ENCODE peak calls at places on chromosome 17, in five cellular contexts. One of them, this sample, is unnamed.
A peak's percentile ranks its signal among the peaks of the same experiment; 100 is the strongest.

GRCh38 chr17:46977348-46977747 is 1.7 kb downstream of the RPRML start:
- DNase-seq in IMR-90: peak; percentile 18
- DNase-seq in A549: peak; percentile 73
- DNase-seq in H1: peak; percentile 82
- DNase-seq in HCT116: no peak
- DNase-seq in this sample: no peak

GRCh38 chr17:34797724-34798123 is 163.5 kb downstream of the CCT6B start:
- DNase-seq in IMR-90: peak; percentile 18
- DNase-seq in A549: peak; percentile 31
- DNase-seq in H1: peak; percentile 87
- DNase-seq in HCT116: no peak
- DNase-seq in this sample: no peak

GRCh38 chr17:78121801-78122220 is 6.7 kb downstream of the TMC6 start:
- DNase-seq in IMR-90: no peak
- DNase-seq in A549: no peak
- DNase-seq in H1: no peak
- DNase-seq in HCT116: no peak
- DNase-seq in this sample: no peak

GRCh38 chr17:4891405-4892062 is 7.8 kb upstream of the C17orf107 start:
- DNase-seq in IMR-90: no peak
- DNase-seq in A549: no peak
- DNase-seq in H1: no peak
- DNase-seq in HCT116: no peak
- DNase-seq in this sample: no peak

GRCh38 chr17:42249681-42250446 is 26.3 kb downstream of the STAT5B start:
- DNase-seq in IMR-90: no peak
- DNase-seq in A549: no peak
- DNase-seq in H1: no peak
- DNase-seq in HCT116: no peak
- DNase-seq in this sample: peak; percentile 17

GRCh38 chr17:56076980-56077379 is 76.3 kb upstream of the ANKFN1 start:
- DNase-seq in IMR-90: no peak
- DNase-seq in A549: no peak
- DNase-seq in H1: no peak
- DNase-seq in HCT116: no peak
- DNase-seq in this sample: no peak

GRCh38 chr17:9355841-9356240 is 219.8 kb downstream of the STX8 start:
- DNase-seq in IMR-90: no peak
- DNase-seq in A549: no peak
- DNase-seq in H1: no peak
- DNase-seq in HCT116: no peak
- DNase-seq in this sample: no peak

GRCh38 chr17:9432121-9432866 is 143.3 kb downstream of the STX8 start:
- DNase-seq in IMR-90: peak; percentile 30
- DNase-seq in A549: no peak
- DNase-seq in H1: no peak
- DNase-seq in HCT116: no peak
- DNase-seq in this sample: peak; percentile 67

GRCh38 chr17:68184816-68185436 is 62.9 kb upstream of the AMZ2 start:
- DNase-seq in IMR-90: no peak
- DNase-seq in A549: no peak
- DNase-seq in H1: no peak
- DNase-seq in HCT116: no peak
- DNase-seq in this sample: no peak

GRCh38 chr17:78159575-78160158 is 8.7 kb upstream of the SYNGR2 start:
- DNase-seq in IMR-90: peak; percentile 89
- DNase-seq in A549: no peak
- DNase-seq in H1: no peak
- DNase-seq in HCT116: no peak
- DNase-seq in this sample: peak; percentile 77

GRCh38 chr17:65181237-65182061 is 44.3 kb downstream of the RGS9 start:
- DNase-seq in IMR-90: no peak
- DNase-seq in A549: no peak
- DNase-seq in H1: no peak
- DNase-seq in HCT116: no peak
- DNase-seq in this sample: peak; percentile 90

GRCh38 chr17:13287226-13287625 is 269.4 kb upstream of the ELAC2 start:
- DNase-seq in IMR-90: no peak
- DNase-seq in A549: no peak
- DNase-seq in H1: no peak
- DNase-seq in HCT116: no peak
- DNase-seq in this sample: no peak

GRCh38 chr17:22703204-22703603 is 1010.9 kb downstream of the KCNJ18 start:
- DNase-seq in IMR-90: no peak
- DNase-seq in A549: no peak
- DNase-seq in H1: no peak
- DNase-seq in HCT116: no peak
- DNase-seq in this sample: no peak

GRCh38 chr17:10268005-10268404 is 69.6 kb upstream of the GAS7 start:
- DNase-seq in IMR-90: no peak
- DNase-seq in A549: no peak
- DNase-seq in H1: no peak
- DNase-seq in HCT116: no peak
- DNase-seq in this sample: no peak

GRCh38 chr17:54968954-54969400 is 412 bp downstream of the STXBP4 start:
- DNase-seq in IMR-90: peak; percentile 50
- DNase-seq in A549: no peak
- DNase-seq in H1: no peak
- DNase-seq in HCT116: no peak
- DNase-seq in this sample: no peak

GRCh38 chr17:82962163-82962720 is 117.2 kb upstream of the METRNL start:
- DNase-seq in IMR-90: peak; percentile 60
- DNase-seq in A549: no peak
- DNase-seq in H1: no peak
- DNase-seq in HCT116: no peak
- DNase-seq in this sample: no peak

GRCh38 chr17:76667786-76668453 is 24.4 kb upstream of the ST6GALNAC1 start:
- DNase-seq in IMR-90: no peak
- DNase-seq in A549: no peak
- DNase-seq in H1: no peak
- DNase-seq in HCT116: no peak
- DNase-seq in this sample: no peak

GRCh38 chr17:4150106-4150505 is 7.1 kb downstream of the CYB5D2 start:
- DNase-seq in IMR-90: no peak
- DNase-seq in A549: no peak
- DNase-seq in H1: no peak
- DNase-seq in HCT116: no peak
- DNase-seq in this sample: no peak

GRCh38 chr17:19578545-19578944 is 44.9 kb downstream of the SLC47A1 start:
- DNase-seq in IMR-90: no peak
- DNase-seq in A549: no peak
- DNase-seq in H1: no peak
- DNase-seq in HCT116: no peak
- DNase-seq in this sample: no peak

GRCh38 chr17:61325382-61326073 is 74.1 kb upstream of the TBX2 start:
- DNase-seq in IMR-90: peak; percentile 81
- DNase-seq in A549: no peak
- DNase-seq in H1: no peak
- DNase-seq in HCT116: no peak
- DNase-seq in this sample: no peak

GRCh38 chr17:42675984-42676423 is 790 bp downstream of the PLEKHH3 start:
- DNase-seq in IMR-90: peak; percentile 45
- DNase-seq in A549: peak; percentile 58
- DNase-seq in H1: no peak
- DNase-seq in HCT116: no peak
- DNase-seq in this sample: no peak

GRCh38 chr17:4573682-4574081 is 10.6 kb upstream of the SMTNL2 start:
- DNase-seq in IMR-90: no peak
- DNase-seq in A549: peak; percentile 67
- DNase-seq in H1: no peak
- DNase-seq in HCT116: no peak
- DNase-seq in this sample: no peak

GRCh38 chr17:489758-490329 is 137.2 kb upstream of the RPH3AL start:
- DNase-seq in IMR-90: peak; percentile 44
- DNase-seq in A549: peak; percentile 58
- DNase-seq in H1: peak; percentile 72
- DNase-seq in HCT116: no peak
- DNase-seq in this sample: no peak
- TF ChIP-seq CEBPB in IMR-90: no peak
- TF ChIP-seq CEBPB in A549: no peak
- TF ChIP-seq CEBPB in H1: no peak
- TF ChIP-seq CEBPB in HCT116: no peak
- TF ChIP-seq CEBPB in this sample: no peak

GRCh38 chr17:79977711-79978544 is 57.7 kb downstream of the TBC1D16 start:
- DNase-seq in IMR-90: no peak
- DNase-seq in A549: no peak
- DNase-seq in H1: no peak
- DNase-seq in HCT116: no peak
- DNase-seq in this sample: no peak

GRCh38 chr17:79976451-79976850 is 59.2 kb downstream of the TBC1D16 start:
- DNase-seq in IMR-90: no peak
- DNase-seq in A549: no peak
- DNase-seq in H1: no peak
- DNase-seq in HCT116: no peak
- DNase-seq in this sample: no peak

GRCh38 chr17:79978545-79978852 is 57.2 kb downstream of the TBC1D16 start:
- DNase-seq in IMR-90: no peak
- DNase-seq in A549: no peak
- DNase-seq in H1: no peak
- DNase-seq in HCT116: no peak
- DNase-seq in this sample: no peak

GRCh38 chr17:79975498-79976134 is 60.1 kb downstream of the TBC1D16 start:
- DNase-seq in IMR-90: no peak
- DNase-seq in A549: no peak
- DNase-seq in H1: no peak
- DNase-seq in HCT116: no peak
- DNase-seq in this sample: no peak

DNA sequence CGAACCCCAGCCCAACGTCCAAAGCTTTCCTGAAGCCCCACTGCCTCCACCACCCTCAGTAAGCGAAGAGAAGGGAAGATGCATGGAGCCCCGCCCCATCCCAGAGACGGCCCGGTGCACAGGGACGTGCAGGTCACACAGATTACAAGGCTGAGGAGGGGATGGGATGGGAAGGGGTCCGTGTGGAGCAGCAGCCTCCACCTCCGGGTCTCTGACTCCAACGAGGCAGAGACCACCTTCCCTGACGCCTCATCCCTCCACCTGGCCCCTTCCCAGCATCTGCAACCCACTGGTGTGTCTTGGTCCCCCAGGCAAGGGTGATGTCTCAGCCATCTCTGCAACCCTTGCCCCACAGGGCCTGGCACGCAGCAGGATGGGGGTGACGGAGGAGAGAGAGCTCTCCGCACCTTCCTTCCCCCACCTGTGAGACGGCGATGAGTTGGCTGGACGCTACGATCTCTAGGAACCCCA is 58.5 kb downstream of the TBC1D16 start:
- DNase-seq in IMR-90: no peak
- DNase-seq in A549: no peak
- DNase-seq in H1: no peak
- DNase-seq in HCT116: no peak
- DNase-seq in this sample: no peak
- TF ChIP-seq CEBPB in IMR-90: no peak
- TF ChIP-seq CEBPB in A549: no peak
- TF ChIP-seq CEBPB in H1: no peak
- TF ChIP-seq CEBPB in HCT116: no peak
- TF ChIP-seq CEBPB in this sample: no peak

GRCh38 chr17:80826346-80826954 is 165.2 kb upstream of the CHMP6 start:
- DNase-seq in IMR-90: no peak
- DNase-seq in A549: no peak
- DNase-seq in H1: no peak
- DNase-seq in HCT116: no peak
- DNase-seq in this sample: no peak

GRCh38 chr17:80827646-80828643 is 163.7 kb upstream of the CHMP6 start:
- DNase-seq in IMR-90: peak; percentile 50
- DNase-seq in A549: no peak
- DNase-seq in H1: peak; percentile 71
- DNase-seq in HCT116: no peak
- DNase-seq in this sample: no peak

GRCh38 chr17:80829166-80829813 is 162.4 kb upstream of the CHMP6 start:
- DNase-seq in IMR-90: no peak
- DNase-seq in A549: no peak
- DNase-seq in H1: no peak
- DNase-seq in HCT116: no peak
- DNase-seq in this sample: no peak

GRCh38 chr17:80825471-80826345 is 165.9 kb upstream of the CHMP6 start:
- DNase-seq in IMR-90: no peak
- DNase-seq in A549: no peak
- DNase-seq in H1: no peak
- DNase-seq in HCT116: no peak
- DNase-seq in this sample: no peak

DNA sequence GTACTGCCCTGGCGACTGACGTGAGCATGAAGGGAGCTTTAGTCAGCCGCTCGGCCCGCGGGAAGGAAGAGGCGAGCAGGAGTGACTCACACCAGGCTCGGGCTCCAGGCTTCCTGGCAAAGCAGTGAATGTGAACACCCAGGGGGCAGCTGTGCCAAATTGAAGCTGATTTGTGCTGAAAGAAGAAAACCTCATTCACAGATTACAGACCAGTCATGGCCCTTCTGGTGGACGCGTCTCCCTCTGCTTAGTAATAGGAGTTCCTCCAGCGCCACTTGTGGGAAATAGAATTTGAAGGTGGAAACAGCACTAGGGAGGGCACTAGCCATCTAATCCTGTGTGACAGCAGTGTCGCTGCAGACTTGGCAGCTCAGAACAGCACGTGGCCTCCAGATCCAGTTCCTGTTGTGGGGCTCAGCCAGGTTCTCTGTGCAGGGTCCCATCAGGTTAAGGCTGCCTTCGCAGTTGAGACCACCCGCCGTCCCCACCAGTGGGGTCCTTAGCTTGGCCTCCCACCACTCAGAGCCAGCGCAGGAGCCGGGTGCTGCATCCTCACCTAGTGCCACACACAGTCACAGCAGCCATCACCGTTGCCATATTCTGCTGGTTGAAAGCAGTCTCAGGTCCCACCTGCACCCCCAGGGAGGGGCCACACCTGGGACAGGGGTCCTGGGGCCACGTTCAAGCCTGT is 164.5 kb upstream of the CHMP6 start:
- DNase-seq in IMR-90: peak; percentile 99
- DNase-seq in A549: peak; percentile 77
- DNase-seq in H1: no peak
- DNase-seq in HCT116: no peak
- DNase-seq in this sample: no peak
- TF ChIP-seq CEBPB in IMR-90: no peak
- TF ChIP-seq CEBPB in A549: no peak
- TF ChIP-seq CEBPB in H1: no peak
- TF ChIP-seq CEBPB in HCT116: no peak
- TF ChIP-seq CEBPB in this sample: no peak

GRCh38 chr17:45077643-45078042 is 16.5 kb downstream of the NMT1 start:
- DNase-seq in IMR-90: no peak
- DNase-seq in A549: no peak
- DNase-seq in H1: no peak
- DNase-seq in HCT116: no peak
- DNase-seq in this sample: peak; percentile 41
- TF ChIP-seq CEBPB in IMR-90: no peak
- TF ChIP-seq CEBPB in A549: no peak
- TF ChIP-seq CEBPB in H1: no peak
- TF ChIP-seq CEBPB in HCT116: no peak
- TF ChIP-seq CEBPB in this sample: no peak

GRCh38 chr17:50573866-50574571 is 13.5 kb downstream of the CACNA1G start:
- DNase-seq in IMR-90: no peak
- DNase-seq in A549: no peak
- DNase-seq in H1: no peak
- DNase-seq in HCT116: no peak
- DNase-seq in this sample: no peak
- TF ChIP-seq CEBPB in IMR-90: no peak
- TF ChIP-seq CEBPB in A549: no peak
- TF ChIP-seq CEBPB in H1: no peak
- TF ChIP-seq CEBPB in HCT116: no peak
- TF ChIP-seq CEBPB in this sample: no peak